ENCODE peak calls at places on chromosome 19, in nine cellular contexts. S is OCI-LY7, N is neural progenitor cell, D is GM23338, V is hepatocyte, B is PC-3, M is SK-N-SH, G is MM.1S, U is HCT116. O is an unnamed sample.
A peak's percentile ranks its signal among the peaks of the same experiment; 100 is the strongest.

GRCh38 chr19:57389730-57390598 is at the start of gene ZNF548:
- DNase-seq in S (peak; percentile 98), N (peak; percentile 99), D (peak; percentile 99), V (peak; percentile 98), B (peak; percentile 98), M (peak; percentile 89), G (peak; percentile 97), U (peak; percentile 98), O (peak; percentile 99)

GRCh38 chr19:58395979-58396627 is 647 bp downstream of the RNF225 start:
- DNase-seq in S (no peak), N (peak; percentile 61), D (peak; percentile 71), V (peak; percentile 41), B (no peak), M (no peak), G (no peak), U (no peak), O (peak; percentile 60)

GRCh38 chr19:33879818-33880575 is 83.3 kb downstream of the KCTD15 start:
- DNase-seq in S (no peak), N (no peak), D (no peak), V (no peak), B (no peak), M (peak; percentile 80), G (no peak), U (no peak), O (no peak)

GRCh38 chr19:3368441-3368795 is 2.0 kb downstream of the NFIC start:
- DNase-seq in S (no peak), N (no peak), D (no peak), V (no peak), B (no peak), M (no peak), G (no peak), U (no peak), O (peak; percentile 53)

GRCh38 chr19:42286349-42287016 is 15.4 kb upstream of the PRR19 start:
- DNase-seq in S (peak; percentile 79), N (no peak), D (no peak), V (peak; percentile 36), B (no peak), M (peak; percentile 54), G (no peak), U (no peak), O (peak; percentile 42)

GRCh38 chr19:11020982-11021759 is 60.3 kb downstream of the SMARCA4 start:
- DNase-seq in S (no peak), N (no peak), D (no peak), V (no peak), B (no peak), M (no peak), G (no peak), U (no peak), O (no peak)

GRCh38 chr19:4213116-4213515 is 16.2 kb upstream of the EBI3 start:
- DNase-seq in S (no peak), N (no peak), D (no peak), V (no peak), B (no peak), M (no peak), G (no peak), U (no peak), O (no peak)

GRCh38 chr19:33734913-33735312 is 61.8 kb upstream of the KCTD15 start:
- DNase-seq in S (no peak), N (no peak), D (no peak), V (no peak), B (no peak), M (peak; percentile 69), G (no peak), U (no peak), O (no peak)

GRCh38 chr19:42422576-42423461 is 4.4 kb downstream of the LIPE start:
- DNase-seq in S (peak; percentile 88), N (no peak), D (peak; percentile 61), V (peak; percentile 66), B (no peak), M (peak; percentile 85), G (peak; percentile 51), U (no peak), O (no peak)

GRCh38 chr19:38699027-38699346 is 45.3 kb downstream of the CAPN12 start:
- DNase-seq in S (no peak), N (no peak), D (no peak), V (no peak), B (no peak), M (no peak), G (no peak), U (no peak), O (no peak)

GRCh38 chr19:44476559-44477408 is 23.5 kb downstream of the ZNF180 start:
- DNase-seq in S (peak; percentile 47), N (peak; percentile 12), D (peak; percentile 46), V (no peak), B (peak; percentile 7), M (no peak), G (no peak), U (no peak), O (peak; percentile 39)

GRCh38 chr19:4909172-4909896 is at the start of gene UHRF1:
- DNase-seq in S (peak; percentile 86), N (peak; percentile 58), D (peak; percentile 44), V (peak; percentile 46), B (peak; percentile 77), M (peak; percentile 93), G (peak; percentile 85), U (no peak), O (peak; percentile 46)

GRCh38 chr19:16088985-16089846 is 12.9 kb downstream of the TPM4 start:
- DNase-seq in S (no peak), N (no peak), D (no peak), V (no peak), B (no peak), M (no peak), G (no peak), U (no peak), O (no peak)

GRCh38 chr19:52188822-52189744 is 769 bp upstream of the PPP2R1A start:
- DNase-seq in S (no peak), N (no peak), D (peak; percentile 66), V (peak; percentile 73), B (no peak), M (peak; percentile 59), G (no peak), U (no peak), O (peak; percentile 75)

GRCh38 chr19:29666634-29667389 is 1.6 kb downstream of the PLEKHF1 start:
- DNase-seq in S (no peak), N (peak; percentile 79), D (peak; percentile 71), V (peak; percentile 82), B (no peak), M (no peak), G (no peak), U (no peak), O (peak; percentile 89)

GRCh38 chr19:46435009-46435408 is 6.3 kb upstream of the PNMA8C start:
- DNase-seq in S (no peak), N (no peak), D (no peak), V (no peak), B (no peak), M (no peak), G (no peak), U (no peak), O (no peak)

GRCh38 chr19:41430907-41431306 is 3.7 kb upstream of the B3GNT8 start:
- DNase-seq in S (no peak), N (no peak), D (no peak), V (no peak), B (no peak), M (no peak), G (no peak), U (no peak), O (no peak)

GRCh38 chr19:1663854-1664253 is 11.4 kb upstream of the TCF3 start:
- DNase-seq in S (no peak), N (no peak), D (no peak), V (no peak), B (no peak), M (no peak), G (no peak), U (no peak), O (no peak)

GRCh38 chr19:50696065-50696425 is 23.6 kb downstream of the SHANK1 start:
- DNase-seq in S (no peak), N (no peak), D (no peak), V (no peak), B (no peak), M (no peak), G (no peak), U (no peak), O (no peak)
- TF ChIP-seq EZH2phosphoT487 in S (no peak), N (no peak), D (no peak), V (no peak), B (no peak), M (no peak), G (no peak), U (no peak), O (no peak)

DNA sequence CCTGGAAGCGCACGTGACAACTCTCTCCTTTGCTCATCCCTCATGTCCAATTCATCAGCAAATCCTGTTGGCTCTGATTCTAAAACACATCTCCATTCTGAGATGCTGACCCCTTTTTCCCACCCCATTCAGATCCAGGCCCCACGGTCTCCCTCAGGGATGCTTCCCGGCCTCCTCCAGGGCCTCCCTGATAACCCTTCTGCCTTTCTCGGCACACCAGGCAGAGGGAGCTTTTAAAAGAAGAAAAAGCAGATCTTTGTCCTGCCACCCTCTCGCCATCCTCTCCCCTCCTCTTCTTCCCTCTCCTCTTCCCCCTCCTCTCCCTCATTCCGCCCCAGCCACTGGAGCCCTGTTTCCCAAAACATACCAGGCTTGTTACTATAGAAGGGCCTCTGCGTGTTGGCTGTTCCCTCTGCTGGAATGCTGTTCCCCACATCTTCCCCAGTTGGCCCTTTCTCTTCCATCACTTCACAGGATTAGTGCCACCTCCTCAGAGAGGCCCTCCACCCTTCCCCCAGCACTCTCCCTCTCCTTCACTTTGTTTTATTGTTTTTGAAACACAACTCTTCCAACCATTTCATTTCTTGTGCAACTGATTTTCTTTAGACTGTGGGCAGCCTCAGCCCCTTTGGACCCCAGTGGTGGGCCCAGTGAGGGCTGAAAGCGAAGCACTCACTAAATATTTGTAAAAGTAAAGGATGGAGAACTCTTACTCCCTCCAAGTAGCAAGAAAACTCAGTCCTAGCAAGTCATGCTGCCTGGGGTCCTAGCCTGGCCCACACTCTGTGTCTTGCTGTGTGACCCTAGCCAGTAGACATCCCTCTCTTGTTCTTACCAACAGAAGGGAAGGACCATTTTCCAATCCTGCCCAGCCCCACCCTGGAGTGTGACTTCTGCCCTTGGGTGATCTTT is 2.5 kb upstream of the CRLF1 start:
- DNase-seq in S (no peak), N (no peak), D (no peak), V (no peak), B (no peak), M (peak; percentile 27), G (no peak), U (no peak), O (no peak)
- TF ChIP-seq EZH2phosphoT487 in S (no peak), N (no peak), D (no peak), V (no peak), B (no peak), M (no peak), G (no peak), U (no peak), O (no peak)

GRCh38 chr19:7197169-7197759 is 97.0 kb downstream of the INSR start:
- DNase-seq in S (peak; percentile 94), N (peak; percentile 92), D (peak; percentile 93), V (peak; percentile 95), B (peak; percentile 97), M (peak; percentile 90), G (peak; percentile 84), U (peak; percentile 86), O (peak; percentile 98)
- TF ChIP-seq EZH2phosphoT487 in S (no peak), N (no peak), D (no peak), V (no peak), B (no peak), M (no peak), G (no peak), U (no peak), O (no peak)

DNA sequence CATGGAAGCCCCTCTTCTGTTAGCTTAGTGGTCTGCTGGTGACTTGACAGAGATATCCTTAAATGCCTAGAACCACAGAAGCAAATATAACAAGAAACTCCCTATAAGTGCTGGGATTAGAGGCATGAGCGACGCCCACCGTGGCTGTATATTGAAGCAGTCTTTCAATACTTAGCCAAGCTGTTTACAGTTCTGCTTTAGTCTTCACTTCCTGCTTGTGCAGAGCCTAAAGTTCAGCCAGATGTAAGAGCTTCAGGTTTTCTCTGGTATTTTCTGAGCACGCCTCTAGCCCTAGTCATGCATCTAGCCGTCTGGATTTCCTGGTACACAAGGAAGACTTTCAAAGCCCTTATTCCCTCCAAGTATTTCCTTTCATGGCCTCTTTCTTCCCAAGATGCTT is 28.5 kb downstream of the TRPM4 start:
- DNase-seq in S (peak; percentile 49), N (no peak), D (no peak), V (no peak), B (no peak), M (no peak), G (no peak), U (no peak), O (no peak)
- TF ChIP-seq EZH2phosphoT487 in S (no peak), N (no peak), D (no peak), V (no peak), B (no peak), M (no peak), G (no peak), U (no peak), O (no peak)